ENCODE peak calls at places on chromosomes 4 and X, in seven cellular contexts. One of them, this sample, is unnamed.

GRCh38 chrX:118727686-118728339 is 407 bp downstream of the IL13RA1 start:
- DNase-seq in WERI-Rb-1: peak; percentile 18
- DNase-seq in brain microvascular endothelial cell: no peak
- DNase-seq in foreskin fibroblast: peak; percentile 58
- DNase-seq in fibroblast of pulmonary artery: peak; percentile 44
- DNase-seq in fibroblast of mammary gland: peak; percentile 18
- DNase-seq in upper lobe of right lung: peak; percentile 84
- DNase-seq in this sample: peak; percentile 28

GRCh38 chrX:140034916-140035315 is 69.6 kb upstream of the CXorf66 start:
- DNase-seq in upper lobe of right lung: no peak
- DNase-seq in fibroblast of pulmonary artery: peak; percentile 0
- DNase-seq in fibroblast of mammary gland: no peak
- DNase-seq in WERI-Rb-1: no peak
- DNase-seq in foreskin fibroblast: no peak
- DNase-seq in brain microvascular endothelial cell: no peak
- DNase-seq in this sample: no peak

GRCh38 chr4:39353478-39354177 is 12.5 kb downstream of the RFC1 start:
- DNase-seq in fibroblast of pulmonary artery: peak; percentile 92
- DNase-seq in brain microvascular endothelial cell: no peak
- DNase-seq in foreskin fibroblast: peak; percentile 66
- DNase-seq in WERI-Rb-1: no peak
- DNase-seq in upper lobe of right lung: no peak
- DNase-seq in fibroblast of mammary gland: peak; percentile 58
- DNase-seq in this sample: peak; percentile 80

GRCh38 chr4:36274158-36274557 is 7.3 kb upstream of the DTHD1 start:
- DNase-seq in foreskin fibroblast: no peak
- DNase-seq in upper lobe of right lung: no peak
- DNase-seq in fibroblast of mammary gland: no peak
- DNase-seq in fibroblast of pulmonary artery: no peak
- DNase-seq in brain microvascular endothelial cell: no peak
- DNase-seq in WERI-Rb-1: no peak
- DNase-seq in this sample: no peak

GRCh38 chr4:83340692-83341343 is 6.2 kb upstream of the HPSE start:
- DNase-seq in brain microvascular endothelial cell: no peak
- DNase-seq in fibroblast of pulmonary artery: no peak
- DNase-seq in upper lobe of right lung: no peak
- DNase-seq in fibroblast of mammary gland: no peak
- DNase-seq in WERI-Rb-1: no peak
- DNase-seq in foreskin fibroblast: no peak
- DNase-seq in this sample: no peak

GRCh38 chr4:138014664-138015288 is 227.4 kb downstream of the SLC7A11 start:
- DNase-seq in WERI-Rb-1: no peak
- DNase-seq in brain microvascular endothelial cell: no peak
- DNase-seq in foreskin fibroblast: no peak
- DNase-seq in fibroblast of mammary gland: no peak
- DNase-seq in upper lobe of right lung: no peak
- DNase-seq in fibroblast of pulmonary artery: no peak
- DNase-seq in this sample: no peak

GRCh38 chrX:130393451-130394074 is 8.1 kb upstream of the GPR119 start:
- DNase-seq in foreskin fibroblast: peak; percentile 76
- DNase-seq in brain microvascular endothelial cell: peak; percentile 22
- DNase-seq in fibroblast of mammary gland: peak; percentile 56
- DNase-seq in upper lobe of right lung: no peak
- DNase-seq in WERI-Rb-1: peak; percentile 58
- DNase-seq in fibroblast of pulmonary artery: peak; percentile 56
- DNase-seq in this sample: peak; percentile 38

GRCh38 chr4:52312722-52313121 is 261.6 kb downstream of the SPATA18 start:
- DNase-seq in WERI-Rb-1: no peak
- DNase-seq in foreskin fibroblast: no peak
- DNase-seq in fibroblast of pulmonary artery: no peak
- DNase-seq in fibroblast of mammary gland: no peak
- DNase-seq in upper lobe of right lung: no peak
- DNase-seq in brain microvascular endothelial cell: no peak
- DNase-seq in this sample: no peak

GRCh38 chr4:111641813-111642579 is 503.3 kb upstream of the FAM241A start:
- DNase-seq in WERI-Rb-1: peak; percentile 83
- DNase-seq in brain microvascular endothelial cell: peak; percentile 83
- DNase-seq in foreskin fibroblast: peak; percentile 95
- DNase-seq in fibroblast of pulmonary artery: peak; percentile 94
- DNase-seq in fibroblast of mammary gland: peak; percentile 95
- DNase-seq in upper lobe of right lung: no peak
- DNase-seq in this sample: peak; percentile 98

GRCh38 chr4:125776146-125776545 is 461.4 kb downstream of the FAT4 start:
- DNase-seq in upper lobe of right lung: no peak
- DNase-seq in foreskin fibroblast: no peak
- DNase-seq in fibroblast of mammary gland: no peak
- DNase-seq in WERI-Rb-1: no peak
- DNase-seq in fibroblast of pulmonary artery: no peak
- DNase-seq in brain microvascular endothelial cell: no peak
- DNase-seq in this sample: no peak

GRCh38 chr4:52192697-52193096 is 141.6 kb downstream of the SPATA18 start:
- DNase-seq in fibroblast of pulmonary artery: no peak
- DNase-seq in fibroblast of mammary gland: peak; percentile 99
- DNase-seq in WERI-Rb-1: no peak
- DNase-seq in foreskin fibroblast: peak; percentile 94
- DNase-seq in upper lobe of right lung: no peak
- DNase-seq in brain microvascular endothelial cell: no peak
- DNase-seq in this sample: no peak

GRCh38 chr4:54570822-54571221 is 86.9 kb upstream of the KIT start:
- DNase-seq in brain microvascular endothelial cell: no peak
- DNase-seq in WERI-Rb-1: no peak
- DNase-seq in foreskin fibroblast: no peak
- DNase-seq in upper lobe of right lung: no peak
- DNase-seq in fibroblast of mammary gland: no peak
- DNase-seq in fibroblast of pulmonary artery: no peak
- DNase-seq in this sample: no peak

GRCh38 chr4:54571762-54572542 is 85.8 kb upstream of the KIT start:
- DNase-seq in brain microvascular endothelial cell: no peak
- DNase-seq in WERI-Rb-1: peak; percentile 28
- DNase-seq in fibroblast of pulmonary artery: no peak
- DNase-seq in upper lobe of right lung: no peak
- DNase-seq in fibroblast of mammary gland: no peak
- DNase-seq in foreskin fibroblast: no peak
- DNase-seq in this sample: peak; percentile 15

GRCh38 chr4:54581807-54582206 is 76.0 kb upstream of the KIT start:
- DNase-seq in foreskin fibroblast: no peak
- DNase-seq in brain microvascular endothelial cell: no peak
- DNase-seq in fibroblast of mammary gland: no peak
- DNase-seq in upper lobe of right lung: no peak
- DNase-seq in fibroblast of pulmonary artery: no peak
- DNase-seq in WERI-Rb-1: no peak
- DNase-seq in this sample: no peak

GRCh38 chr4:54571293-54571723 is 86.4 kb upstream of the KIT start:
- DNase-seq in WERI-Rb-1: no peak
- DNase-seq in foreskin fibroblast: no peak
- DNase-seq in brain microvascular endothelial cell: peak; percentile 9
- DNase-seq in fibroblast of pulmonary artery: no peak
- DNase-seq in upper lobe of right lung: no peak
- DNase-seq in fibroblast of mammary gland: no peak
- DNase-seq in this sample: peak; percentile 57

DNA sequence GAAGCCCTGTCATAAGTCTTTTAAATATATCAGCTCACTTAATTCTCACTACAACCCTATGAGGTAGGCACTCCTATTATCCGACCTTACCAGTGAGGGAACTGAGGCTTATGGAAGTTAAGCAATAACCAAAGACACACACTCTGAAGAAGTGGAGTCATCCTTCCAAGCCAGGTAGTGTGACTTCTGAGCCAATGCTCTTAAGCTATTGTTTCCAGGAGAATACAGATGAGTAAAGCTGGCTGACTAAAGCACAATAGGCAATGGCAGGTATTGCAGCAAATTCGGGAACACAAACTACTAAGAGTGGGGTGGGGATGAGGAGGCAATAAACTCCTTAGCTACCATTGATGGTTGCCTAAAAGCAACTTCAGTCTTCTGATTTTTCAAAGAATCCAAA is 81.8 kb upstream of the KIT start:
- DNase-seq in brain microvascular endothelial cell: no peak
- DNase-seq in fibroblast of mammary gland: no peak
- DNase-seq in WERI-Rb-1: no peak
- DNase-seq in foreskin fibroblast: no peak
- DNase-seq in upper lobe of right lung: no peak
- DNase-seq in fibroblast of pulmonary artery: no peak
- DNase-seq in this sample: no peak
- H3K4me3 ChIP-seq in brain microvascular endothelial cell: no peak overlapping the region
- H3K4me3 ChIP-seq in fibroblast of mammary gland: no peak overlapping the region
- H3K4me3 ChIP-seq in WERI-Rb-1: no peak overlapping the region
- H3K4me3 ChIP-seq in foreskin fibroblast: no peak overlapping the region
- H3K4me3 ChIP-seq in upper lobe of right lung: no peak overlapping the region
- H3K4me3 ChIP-seq in fibroblast of pulmonary artery: no peak overlapping the region
- H3K4me3 ChIP-seq in this sample: no peak overlapping the region

GRCh38 chrX:102599950-102600579 is 750 bp downstream of the ARMCX5 start:
- DNase-seq in foreskin fibroblast: peak; percentile 56
- DNase-seq in upper lobe of right lung: no peak
- DNase-seq in brain microvascular endothelial cell: peak; percentile 11
- DNase-seq in WERI-Rb-1: no peak
- DNase-seq in fibroblast of mammary gland: peak; percentile 47
- DNase-seq in fibroblast of pulmonary artery: peak; percentile 39
- DNase-seq in this sample: peak; percentile 30
- TF ChIP-seq CTCF in foreskin fibroblast: no peak
- TF ChIP-seq CTCF in upper lobe of right lung: no peak
- TF ChIP-seq CTCF in brain microvascular endothelial cell: peak; percentile 15
- TF ChIP-seq CTCF in WERI-Rb-1: no peak
- TF ChIP-seq CTCF in fibroblast of mammary gland: no peak
- TF ChIP-seq CTCF in fibroblast of pulmonary artery: peak; percentile 22
- TF ChIP-seq CTCF in this sample: peak; percentile 9

GRCh38 chrX:65987856-65988255 is 52.0 kb downstream of the VSIG4 start:
- DNase-seq in WERI-Rb-1: no peak
- DNase-seq in fibroblast of mammary gland: no peak
- DNase-seq in foreskin fibroblast: no peak
- DNase-seq in fibroblast of pulmonary artery: no peak
- DNase-seq in upper lobe of right lung: no peak
- DNase-seq in brain microvascular endothelial cell: no peak
- DNase-seq in this sample: no peak
- H3K4me3 ChIP-seq in WERI-Rb-1: no peak overlapping the region
- H3K4me3 ChIP-seq in fibroblast of mammary gland: no peak overlapping the region
- H3K4me3 ChIP-seq in foreskin fibroblast: no peak overlapping the region
- H3K4me3 ChIP-seq in fibroblast of pulmonary artery: no peak overlapping the region
- H3K4me3 ChIP-seq in upper lobe of right lung: no peak overlapping the region
- H3K4me3 ChIP-seq in brain microvascular endothelial cell: no peak overlapping the region
- H3K4me3 ChIP-seq in this sample: no peak overlapping the region

GRCh38 chr4:17647176-17647806 is 32.9 kb downstream of the MED28 start:
- DNase-seq in upper lobe of right lung: no peak
- DNase-seq in fibroblast of pulmonary artery: no peak
- DNase-seq in fibroblast of mammary gland: no peak
- DNase-seq in WERI-Rb-1: no peak
- DNase-seq in brain microvascular endothelial cell: no peak
- DNase-seq in foreskin fibroblast: no peak
- DNase-seq in this sample: no peak

GRCh38 chr4:17650404-17650803 is 36.0 kb downstream of the MED28 start:
- DNase-seq in upper lobe of right lung: no peak
- DNase-seq in brain microvascular endothelial cell: no peak
- DNase-seq in foreskin fibroblast: no peak
- DNase-seq in fibroblast of mammary gland: no peak
- DNase-seq in fibroblast of pulmonary artery: no peak
- DNase-seq in WERI-Rb-1: no peak
- DNase-seq in this sample: no peak

GRCh38 chr4:17642404-17642783 is 28.0 kb downstream of the MED28 start:
- DNase-seq in fibroblast of pulmonary artery: no peak
- DNase-seq in upper lobe of right lung: no peak
- DNase-seq in fibroblast of mammary gland: no peak
- DNase-seq in foreskin fibroblast: no peak
- DNase-seq in brain microvascular endothelial cell: no peak
- DNase-seq in WERI-Rb-1: no peak
- DNase-seq in this sample: no peak

GRCh38 chr4:17646693-17647092 is 32.3 kb downstream of the MED28 start:
- DNase-seq in upper lobe of right lung: no peak
- DNase-seq in fibroblast of mammary gland: no peak
- DNase-seq in brain microvascular endothelial cell: no peak
- DNase-seq in WERI-Rb-1: no peak
- DNase-seq in foreskin fibroblast: no peak
- DNase-seq in fibroblast of pulmonary artery: no peak
- DNase-seq in this sample: no peak

GRCh38 chr4:17647927-17648326 is 33.5 kb downstream of the MED28 start:
- DNase-seq in foreskin fibroblast: no peak
- DNase-seq in fibroblast of pulmonary artery: no peak
- DNase-seq in brain microvascular endothelial cell: no peak
- DNase-seq in fibroblast of mammary gland: no peak
- DNase-seq in upper lobe of right lung: no peak
- DNase-seq in WERI-Rb-1: no peak
- DNase-seq in this sample: no peak
- TF ChIP-seq CTCF in foreskin fibroblast: no peak
- TF ChIP-seq CTCF in fibroblast of pulmonary artery: peak; percentile 2
- TF ChIP-seq CTCF in brain microvascular endothelial cell: peak; percentile 14
- TF ChIP-seq CTCF in fibroblast of mammary gland: peak; percentile 4
- TF ChIP-seq CTCF in upper lobe of right lung: no peak
- TF ChIP-seq CTCF in WERI-Rb-1: no peak
- TF ChIP-seq CTCF in this sample: no peak

GRCh38 chr4:147049940-147050852 is 104.5 kb upstream of the TTC29 start:
- DNase-seq in upper lobe of right lung: no peak
- DNase-seq in fibroblast of pulmonary artery: peak; percentile 73
- DNase-seq in WERI-Rb-1: no peak
- DNase-seq in fibroblast of mammary gland: peak; percentile 43
- DNase-seq in brain microvascular endothelial cell: peak; percentile 3
- DNase-seq in foreskin fibroblast: peak; percentile 85
- DNase-seq in this sample: peak; percentile 61
- H3K4me3 ChIP-seq in upper lobe of right lung: no peak overlapping the region
- H3K4me3 ChIP-seq in fibroblast of pulmonary artery: no peak overlapping the region
- H3K4me3 ChIP-seq in WERI-Rb-1: no peak overlapping the region
- H3K4me3 ChIP-seq in fibroblast of mammary gland: no peak overlapping the region
- H3K4me3 ChIP-seq in brain microvascular endothelial cell: no peak overlapping the region
- H3K4me3 ChIP-seq in foreskin fibroblast: no peak overlapping the region
- H3K4me3 ChIP-seq in this sample: no peak overlapping the region

GRCh38 chrX:16023790-16024734 is 99.3 kb upstream of the GRPR start:
- DNase-seq in brain microvascular endothelial cell: peak; percentile 13
- DNase-seq in fibroblast of pulmonary artery: no peak
- DNase-seq in fibroblast of mammary gland: peak; percentile 72
- DNase-seq in upper lobe of right lung: no peak
- DNase-seq in WERI-Rb-1: no peak
- DNase-seq in foreskin fibroblast: peak; percentile 44
- DNase-seq in this sample: no peak

GRCh38 chrX:16022580-16023170 is 100.7 kb upstream of the GRPR start:
- DNase-seq in upper lobe of right lung: no peak
- DNase-seq in fibroblast of pulmonary artery: peak; percentile 44
- DNase-seq in foreskin fibroblast: peak; percentile 55
- DNase-seq in brain microvascular endothelial cell: no peak
- DNase-seq in WERI-Rb-1: no peak
- DNase-seq in fibroblast of mammary gland: peak; percentile 54
- DNase-seq in this sample: no peak
- TF ChIP-seq CTCF in upper lobe of right lung: no peak
- TF ChIP-seq CTCF in fibroblast of pulmonary artery: no peak
- TF ChIP-seq CTCF in foreskin fibroblast: no peak
- TF ChIP-seq CTCF in brain microvascular endothelial cell: no peak
- TF ChIP-seq CTCF in WERI-Rb-1: no peak
- TF ChIP-seq CTCF in fibroblast of mammary gland: no peak
- TF ChIP-seq CTCF in this sample: no peak

DNA sequence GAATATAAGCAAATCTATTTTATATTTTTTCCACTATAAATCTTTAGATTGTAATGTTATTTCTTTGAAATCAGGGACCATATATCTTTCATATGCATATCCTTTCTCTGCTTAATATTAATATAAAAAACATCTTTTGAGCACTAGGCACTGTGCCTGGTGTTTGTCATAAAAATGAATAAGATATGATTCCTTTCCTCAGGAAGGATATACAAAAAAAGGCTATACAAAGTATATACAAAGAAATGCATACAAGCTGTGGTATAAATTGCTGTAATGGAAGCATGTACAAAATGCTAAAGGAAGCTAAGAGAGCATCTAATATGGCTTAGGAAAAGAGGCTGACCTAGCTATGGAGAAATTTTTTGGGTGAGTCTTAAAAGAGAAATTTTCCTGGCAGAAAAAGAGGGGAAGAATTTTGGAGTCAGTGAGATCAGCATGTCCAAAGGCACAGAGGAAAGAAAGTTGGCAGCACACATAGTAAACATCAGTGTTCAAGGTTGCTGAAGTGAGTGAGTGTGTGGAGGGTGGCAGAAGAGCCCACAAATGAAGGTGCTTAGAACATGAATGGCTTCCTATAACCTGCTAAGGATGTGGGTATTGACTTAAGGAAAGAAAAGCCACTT is 500.0 kb downstream of the SPRY1 start:
- DNase-seq in fibroblast of pulmonary artery: peak; percentile 82
- DNase-seq in WERI-Rb-1: no peak
- DNase-seq in brain microvascular endothelial cell: no peak
- DNase-seq in foreskin fibroblast: no peak
- DNase-seq in upper lobe of right lung: no peak
- DNase-seq in fibroblast of mammary gland: peak; percentile 56
- DNase-seq in this sample: no peak
- H3K4me3 ChIP-seq in fibroblast of pulmonary artery: no peak overlapping the region
- H3K4me3 ChIP-seq in WERI-Rb-1: no peak overlapping the region
- H3K4me3 ChIP-seq in brain microvascular endothelial cell: no peak overlapping the region
- H3K4me3 ChIP-seq in foreskin fibroblast: no peak overlapping the region
- H3K4me3 ChIP-seq in upper lobe of right lung: no peak overlapping the region
- H3K4me3 ChIP-seq in fibroblast of mammary gland: no peak overlapping the region
- H3K4me3 ChIP-seq in this sample: no peak overlapping the region